ENCODE peak calls at places on chromosomes 7 and 10, in nine cellular contexts. L, T, G, I, U, M, E, P and V are unnamed samples.

GRCh38 chr10:62268027-62268398 is 631 bp downstream of the RTKN2 start:
- DNase-seq in L (no peak), T (no peak), G (no peak), I (no peak), U (no peak), M (no peak), E (no peak), P (no peak), V (no peak)

GRCh38 chr10:5560142-5560843 is 35.5 kb downstream of the CALML3 start:
- DNase-seq in L (peak; percentile 41), T (no peak), G (peak; percentile 5), I (no peak), U (no peak), M (no peak), E (peak; percentile 27), P (no peak), V (peak; percentile 72)

GRCh38 chr7:105016083-105017075 is 2.4 kb downstream of the KMT2E start:
- DNase-seq in L (no peak), T (no peak), G (no peak), I (peak; percentile 65), U (no peak), M (no peak), E (no peak), P (no peak), V (no peak)

GRCh38 chr7:151699920-151700319 is 177.0 kb downstream of the PRKAG2 start:
- DNase-seq in L (no peak), T (no peak), G (no peak), I (peak; percentile 39), U (no peak), M (no peak), E (no peak), P (no peak), V (no peak)

GRCh38 chr10:128211064-128211504 is 84.9 kb upstream of the MKI67 start:
- DNase-seq in L (peak; percentile 87), T (no peak), G (no peak), I (no peak), U (no peak), M (no peak), E (no peak), P (no peak), V (no peak)

GRCh38 chr7:101140339-101140699 is 13.4 kb downstream of the SERPINE1 start:
- DNase-seq in L (no peak), T (no peak), G (no peak), I (peak; percentile 57), U (no peak), M (no peak), E (no peak), P (no peak), V (no peak)

GRCh38 chr7:106166651-106167342 is 54.7 kb upstream of the SYPL1 start:
- DNase-seq in L (no peak), T (peak; percentile 38), G (peak; percentile 47), I (peak; percentile 83), U (no peak), M (peak; percentile 43), E (no peak), P (peak; percentile 67), V (no peak)

GRCh38 chr10:119451305-119451896 is 91.1 kb downstream of the RGS10 start:
- DNase-seq in L (no peak), T (no peak), G (no peak), I (no peak), U (no peak), M (no peak), E (no peak), P (no peak), V (no peak)

GRCh38 chr10:17643339-17643754 is 604 bp upstream of the STAM start:
- DNase-seq in L (peak; percentile 82), T (peak; percentile 82), G (peak; percentile 72), I (peak; percentile 78), U (peak; percentile 83), M (peak; percentile 71), E (peak; percentile 87), P (no peak), V (peak; percentile 71)

GRCh38 chr7:144670251-144670650 is 165.6 kb downstream of the TPK1 start:
- DNase-seq in L (no peak), T (no peak), G (no peak), I (no peak), U (no peak), M (no peak), E (no peak), P (no peak), V (peak; percentile 28)

GRCh38 chr10:6579193-6579903 is 728 bp downstream of the PRKCQ start:
- DNase-seq in L (no peak), T (no peak), G (no peak), I (no peak), U (no peak), M (no peak), E (no peak), P (no peak), V (no peak)

GRCh38 chr7:1428941-1429444 is 30.3 kb downstream of the MICALL2 start:
- DNase-seq in L (no peak), T (no peak), G (no peak), I (no peak), U (no peak), M (no peak), E (no peak), P (no peak), V (no peak)

GRCh38 chr10:70528726-70529362 is 50.3 kb downstream of the PALD1 start:
- DNase-seq in L (no peak), T (no peak), G (no peak), I (peak; percentile 65), U (no peak), M (no peak), E (no peak), P (no peak), V (no peak)

GRCh38 chr10:112026438-112026837 is 157.1 kb downstream of the GPAM start:
- DNase-seq in L (no peak), T (no peak), G (no peak), I (no peak), U (no peak), M (no peak), E (no peak), P (no peak), V (no peak)

GRCh38 chr10:133292919-133293809 is 15.5 kb downstream of the TUBGCP2 start:
- DNase-seq in L (peak; percentile 77), T (no peak), G (no peak), I (peak; percentile 75), U (no peak), M (no peak), E (no peak), P (no peak), V (no peak)

GRCh38 chr10:133295426-133296320 is 13.0 kb downstream of the TUBGCP2 start:
- DNase-seq in L (peak; percentile 71), T (no peak), G (no peak), I (no peak), U (no peak), M (no peak), E (no peak), P (no peak), V (no peak)

GRCh38 chr10:133297504-133297903 is 11.2 kb downstream of the TUBGCP2 start:
- DNase-seq in L (no peak), T (no peak), G (no peak), I (no peak), U (no peak), M (no peak), E (no peak), P (no peak), V (no peak)

GRCh38 chr10:133293810-133294119 is 14.9 kb downstream of the TUBGCP2 start:
- DNase-seq in L (no peak), T (no peak), G (no peak), I (no peak), U (no peak), M (no peak), E (no peak), P (no peak), V (no peak)

DNA sequence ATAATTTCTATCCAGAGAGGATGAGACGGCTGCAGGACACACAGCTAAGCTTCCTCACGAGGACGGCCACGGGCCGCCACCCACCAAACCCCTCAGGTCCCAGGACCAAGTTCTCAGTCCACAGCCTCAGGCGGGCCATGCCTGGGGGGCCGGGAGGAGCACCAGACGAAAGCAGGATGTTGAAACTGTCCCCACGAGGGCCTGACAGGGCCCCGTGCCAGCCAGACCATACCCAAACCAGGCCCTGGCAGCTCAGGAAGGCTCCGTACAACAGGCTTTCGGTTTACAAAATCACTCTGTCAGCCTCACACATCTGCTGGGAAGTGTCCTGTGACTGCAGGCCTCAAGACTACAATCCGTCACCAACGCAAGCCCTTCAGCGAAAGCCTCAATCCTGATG is 14.5 kb downstream of the TUBGCP2 start:
- DNase-seq in L (peak; percentile 76), T (no peak), G (no peak), I (no peak), U (no peak), M (no peak), E (no peak), P (no peak), V (no peak)
- TF ChIP-seq POLR2A in L (no peak), T (no peak), G (no peak), I (no peak), U (no peak), M (no peak), E (no peak), P (no peak), V (no peak)

GRCh38 chr7:45937301-45937700 is 16.2 kb upstream of the IGFBP3 start:
- DNase-seq in L (no peak), T (no peak), G (no peak), I (no peak), U (no peak), M (no peak), E (no peak), P (no peak), V (no peak)

GRCh38 chr7:45937862-45938261 is 16.8 kb upstream of the IGFBP3 start:
- DNase-seq in L (no peak), T (no peak), G (no peak), I (no peak), U (no peak), M (no peak), E (no peak), P (no peak), V (no peak)

GRCh38 chr7:45939574-45939973 is 18.5 kb upstream of the IGFBP3 start:
- DNase-seq in L (peak; percentile 66), T (no peak), G (no peak), I (no peak), U (no peak), M (no peak), E (no peak), P (no peak), V (no peak)

GRCh38 chr7:45940939-45941338 is 19.9 kb upstream of the IGFBP3 start:
- DNase-seq in L (no peak), T (no peak), G (no peak), I (no peak), U (no peak), M (no peak), E (no peak), P (no peak), V (no peak)

GRCh38 chr7:45938626-45939302 is 17.7 kb upstream of the IGFBP3 start:
- DNase-seq in L (no peak), T (no peak), G (no peak), I (no peak), U (no peak), M (no peak), E (no peak), P (no peak), V (no peak)
- TF ChIP-seq CTCF in L (no peak), T (no peak), G (no peak), I (peak; percentile 2), U (no peak), M (no peak), E (no peak), P (no peak), V (no peak)

GRCh38 chr10:44878704-44879530 is 32.2 kb upstream of the TMEM72 start:
- DNase-seq in L (peak; percentile 90), T (peak; percentile 86), G (peak; percentile 86), I (peak; percentile 82), U (peak; percentile 65), M (peak; percentile 88), E (peak; percentile 90), P (peak; percentile 91), V (peak; percentile 96)
- TF ChIP-seq POLR2A in L (no peak), T (no peak), G (no peak), I (no peak), U (no peak), M (no peak), E (no peak), P (no peak), V (no peak)

GRCh38 chr10:102393411-102394078 is 2.0 kb upstream of the NFKB2 start:
- DNase-seq in L (peak; percentile 82), T (no peak), G (no peak), I (no peak), U (no peak), M (no peak), E (no peak), P (no peak), V (no peak)
- TF ChIP-seq CTCF in L (no peak), T (no peak), G (peak; percentile 94), I (peak; percentile 93), U (no peak), M (no peak), E (peak; percentile 96), P (no peak), V (no peak)